ENCODE peak calls at places on chromosomes 12 and 14, in seven cellular contexts. B is T47D, N is dermis blood vessel endothelial cell, F is BE2C, I is GM04504, S is activated T-cell treated with anti-CD3 and anti-CD28 coated beads for 1 hour, L is NCI-H1048. X is an unnamed sample.

GRCh38 chr12:3257411-3257810 is 180.2 kb downstream of the TSPAN9 start:
- DNase-seq in L (no peak), N (no peak), S (no peak), B (no peak), F (no peak), I (no peak), X (no peak)

GRCh38 chr14:71380271-71380670 is 473.0 kb downstream of the PCNX1 start:
- DNase-seq in L (no peak), I (peak), N (no peak), B (peak), S (no peak), F (no peak), X (no peak)

GRCh38 chr12:9112076-9112853 is 3.5 kb downstream of the A2M start:
- DNase-seq in S (no peak), N (no peak), F (no peak), B (no peak), I (no peak), L (no peak), X (no peak)

GRCh38 chr12:63826002-63826585 is 18.4 kb upstream of the SRGAP1 start:
- DNase-seq in I (peak), N (peak), F (peak), L (peak), S (no peak), B (peak), X (peak)

GRCh38 chr14:75049136-75049535 is 2.1 kb downstream of the MLH3 start:
- DNase-seq in B (no peak), N (no peak), F (no peak), S (no peak), L (no peak), I (no peak), X (no peak)

GRCh38 chr12:132554857-132555630 is 55.3 kb downstream of the LRCOL1 start:
- DNase-seq in N (peak), L (no peak), B (peak), S (no peak), F (no peak), I (no peak), X (no peak)

GRCh38 chr14:99055019-99055418 is 217.0 kb downstream of the BCL11B start:
- DNase-seq in I (no peak), N (no peak), S (no peak), L (no peak), F (no peak), B (peak), X (no peak)

GRCh38 chr12:112761366-112761986 is 30.1 kb upstream of the RPH3A start:
- DNase-seq in I (no peak), F (no peak), S (no peak), L (no peak), B (no peak), N (no peak), X (no peak)

GRCh38 chr12:45279916-45280547 is 64.1 kb downstream of the ANO6 start:
- DNase-seq in I (no peak), B (peak), S (no peak), F (no peak), N (no peak), L (no peak), X (no peak)

GRCh38 chr14:65412881-65413738 is 580 bp downstream of the FUT8 start:
- DNase-seq in B (peak), I (peak), S (peak), N (peak), L (no peak), F (peak), X (peak)

GRCh38 chr12:6765634-6766581 is at the start of gene PTMS:
- DNase-seq in S (no peak), I (peak), F (peak), L (peak), B (peak), N (peak), X (peak)

GRCh38 chr12:8709124-8709830 is 11.5 kb downstream of the RIMKLB start:
- DNase-seq in N (peak), F (no peak), S (no peak), B (no peak), I (peak), L (no peak), X (no peak)

GRCh38 chr12:52147367-52147972 is 44.3 kb downstream of the KRT80 start:
- DNase-seq in S (no peak), L (no peak), F (peak), N (peak), I (peak), B (peak), X (peak)

GRCh38 chr12:104328790-104329189 is 25.3 kb downstream of the EID3 start:
- DNase-seq in B (no peak), F (no peak), N (no peak), I (no peak), S (no peak), L (no peak), X (no peak)

GRCh38 chr14:64421166-64421565 is 33.0 kb downstream of the MTHFD1 start:
- DNase-seq in N (peak), I (no peak), B (no peak), F (no peak), S (no peak), L (no peak), X (no peak)

X was measured in NCI-H460.